ENCODE peak calls at places on chromosomes 12 and 14, in ten cellular contexts. Z is CD8-positive, alpha-beta T cell; Q is cardiac muscle cell; E is left ventricle myocardium inferior; H is fibroblast of lung; R is adrenal gland; L is uterus; J is sigmoid colon; O is mammary epithelial cell; X is heart left ventricle. U is an unnamed sample.

GRCh38 chr12:96399081-96399918 is 939 bp downstream of the CDK17 start:
- DNase-seq in Z (peak; percentile 81), Q (peak; percentile 72), E (peak; percentile 81), H (peak; percentile 55), R (peak; percentile 65), L (peak; percentile 80), J (peak; percentile 89), O (peak; percentile 61), X (peak; percentile 83), U (peak; percentile 89)

GRCh38 chr14:99234982-99235491 is 37.0 kb downstream of the BCL11B start:
- DNase-seq in Z (peak; percentile 90), Q (no peak), E (no peak), H (peak; percentile 30), R (no peak), L (no peak), J (no peak), O (no peak), X (no peak), U (no peak)

GRCh38 chr12:59660148-59660547 is 64.3 kb downstream of the SLC16A7 start:
- DNase-seq in Z (no peak), Q (no peak), E (no peak), H (no peak), R (no peak), L (no peak), J (no peak), O (no peak), X (no peak), U (no peak)

GRCh38 chr14:99808133-99808505 is 14.9 kb downstream of the EML1 start:
- DNase-seq in Z (no peak), Q (no peak), E (no peak), H (no peak), R (no peak), L (no peak), J (no peak), O (no peak), X (no peak), U (no peak)

GRCh38 chr14:59182641-59183040 is 5.8 kb upstream of the DAAM1 start:
- DNase-seq in Z (no peak), Q (no peak), E (no peak), H (no peak), R (no peak), L (no peak), J (no peak), O (no peak), X (no peak), U (no peak)

GRCh38 chr12:98754095-98754494 is 109.0 kb downstream of the APAF1 start:
- DNase-seq in Z (no peak), Q (peak; percentile 9), E (no peak), H (peak; percentile 90), R (no peak), L (no peak), J (no peak), O (peak; percentile 21), X (no peak), U (no peak)

GRCh38 chr12:56931474-56931978 is 2.7 kb downstream of the SDR9C7 start:
- DNase-seq in Z (no peak), Q (peak; percentile 92), E (no peak), H (peak; percentile 50), R (no peak), L (no peak), J (no peak), O (peak; percentile 57), X (no peak), U (no peak)

GRCh38 chr12:104549820-104550480 is 93.2 kb downstream of the CHST11 start:
- DNase-seq in Z (no peak), Q (no peak), E (no peak), H (peak; percentile 69), R (no peak), L (no peak), J (no peak), O (peak; percentile 55), X (no peak), U (no peak)

GRCh38 chr12:80269953-80270552 is 170.7 kb downstream of the OTOGL start:
- DNase-seq in Z (no peak), Q (peak; percentile 66), E (no peak), H (peak; percentile 43), R (no peak), L (no peak), J (no peak), O (peak; percentile 16), X (no peak), U (no peak)

GRCh38 chr12:89497005-89497404 is 27.6 kb downstream of the GALNT4 start:
- DNase-seq in Z (no peak), Q (peak; percentile 87), E (no peak), H (no peak), R (no peak), L (no peak), J (no peak), O (no peak), X (no peak), U (no peak)

GRCh38 chr12:49565956-49566265 is 2.0 kb downstream of the MCRS1 start:
- DNase-seq in Z (no peak), Q (no peak), E (no peak), H (no peak), R (no peak), L (no peak), J (no peak), O (no peak), X (no peak), U (no peak)

GRCh38 chr12:49562831-49563230 is 5.1 kb downstream of the MCRS1 start:
- DNase-seq in Z (no peak), Q (no peak), E (no peak), H (no peak), R (no peak), L (no peak), J (no peak), O (no peak), X (no peak), U (no peak)

GRCh38 chr12:49566361-49566760 is 1.6 kb downstream of the MCRS1 start:
- DNase-seq in Z (no peak), Q (no peak), E (no peak), H (no peak), R (no peak), L (no peak), J (no peak), O (no peak), X (peak; percentile 25), U (no peak)

GRCh38 chr12:49565119-49565955 is 2.6 kb downstream of the MCRS1 start:
- DNase-seq in Z (no peak), Q (no peak), E (peak; percentile 49), H (no peak), R (no peak), L (no peak), J (no peak), O (no peak), X (peak; percentile 74), U (no peak)

DNA sequence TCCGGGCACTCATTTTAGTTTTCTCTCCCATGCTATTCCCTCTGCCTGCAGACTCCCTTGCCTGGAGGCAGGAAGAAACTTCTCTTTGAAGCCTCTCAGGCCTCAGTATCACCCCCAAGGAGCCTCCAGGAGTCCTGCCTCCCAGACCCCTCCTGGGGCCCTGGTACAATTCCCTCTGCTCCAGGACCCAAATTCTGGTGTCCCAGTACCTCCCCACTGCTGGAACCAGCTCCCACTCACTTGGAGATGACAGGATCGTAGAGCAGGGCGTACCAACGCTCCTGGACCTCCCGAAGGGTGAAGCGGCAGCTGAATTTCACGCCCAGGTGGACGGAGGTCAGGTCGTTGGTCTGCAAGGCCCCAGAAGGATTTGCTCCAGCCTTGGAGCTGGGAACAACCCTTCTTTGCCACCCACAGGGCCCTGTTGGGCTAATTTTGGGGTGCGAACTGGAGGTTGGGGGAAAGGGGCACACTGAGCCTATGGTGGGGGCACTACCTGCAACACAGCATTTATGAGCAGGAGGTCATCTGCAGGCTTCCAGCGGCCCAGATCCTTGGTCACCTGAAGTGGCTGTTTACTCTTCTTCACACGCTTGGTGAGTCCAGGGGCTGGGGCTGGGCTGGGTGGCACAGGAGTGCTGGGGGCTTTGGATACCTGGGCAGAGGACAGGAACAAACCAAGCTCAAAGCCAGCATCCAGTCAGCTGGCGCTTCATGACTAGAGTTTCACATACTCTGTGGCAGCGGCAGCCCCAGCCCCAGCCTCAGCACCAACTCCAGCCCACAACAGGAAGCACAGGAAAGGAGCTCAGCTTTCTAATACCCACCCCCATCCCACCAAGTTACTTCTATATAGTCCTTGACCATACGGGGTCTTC is 3.5 kb downstream of the MCRS1 start:
- DNase-seq in Z (no peak), Q (no peak), E (peak; percentile 12), H (no peak), R (no peak), L (no peak), J (no peak), O (no peak), X (peak; percentile 20), U (no peak)
- H3K36me3 ChIP-seq in Z (peaks cover 23% of the 10 kb centered on the region), Q (peaks cover 28% of the 10 kb centered on the region), E (peaks cover 63% of the 10 kb centered on the region), H (peaks cover 24% of the 10 kb centered on the region), R (peaks cover 66% of the 10 kb centered on the region), L (no peaks in the 10 kb centered on the region), J (peaks cover 66% of the 10 kb centered on the region), O (peaks cover 10% of the 10 kb centered on the region), X (peaks cover 54% of the 10 kb centered on the region), U (peaks cover 59% of the 10 kb centered on the region)

GRCh38 chr14:49306152-49306751 is 279.9 kb downstream of the RPS29 start:
- DNase-seq in Z (no peak), Q (peak; percentile 27), E (no peak), H (peak; percentile 2), R (no peak), L (no peak), J (no peak), O (peak; percentile 6), X (no peak), U (no peak)
- TF ChIP-seq CTCF in Z (peak; percentile 43), Q (peak; percentile 46), E (peak; percentile 50), H (no peak), R (peak; percentile 61), L (no peak), J (no peak), O (peak; percentile 26), X (no peak), U (peak; percentile 41)

DNA sequence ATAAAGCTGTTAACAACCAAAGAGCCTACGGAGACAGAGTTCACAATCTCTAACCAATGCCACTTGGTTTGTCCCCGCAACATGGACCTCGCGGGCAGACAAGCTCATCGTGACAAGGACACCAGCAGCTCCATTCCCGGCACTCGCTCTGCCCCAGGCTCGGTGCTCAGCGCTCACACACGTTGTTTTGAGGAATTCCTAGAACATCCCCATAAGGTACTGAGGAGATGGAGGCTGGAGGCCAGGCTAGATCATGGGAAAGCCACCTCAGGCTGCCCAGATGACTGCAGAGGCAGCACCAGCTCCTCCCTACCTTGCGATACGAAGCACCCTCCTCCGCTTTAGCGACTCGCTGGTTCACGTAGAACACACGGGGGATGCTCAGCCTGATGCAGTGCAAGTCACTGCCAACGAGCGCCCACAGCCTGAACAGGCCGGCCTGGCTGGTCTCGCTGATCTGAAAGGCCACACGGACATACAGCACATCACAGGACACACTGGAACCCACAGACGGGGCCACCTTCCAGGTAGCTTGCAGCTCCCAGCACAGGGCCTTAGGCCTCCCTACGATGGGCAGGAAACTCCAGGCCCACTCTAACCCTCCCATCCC is 30.1 kb downstream of the P2RX2 start:
- DNase-seq in Z (no peak), Q (no peak), E (no peak), H (no peak), R (no peak), L (no peak), J (no peak), O (no peak), X (no peak), U (no peak)
- H3K36me3 ChIP-seq in Z (no peaks in the 10 kb centered on the region), Q (peaks cover 3% of the 10 kb centered on the region), E (peaks cover 65% of the 10 kb centered on the region), H (peaks cover 7% of the 10 kb centered on the region), R (peaks cover 23% of the 10 kb centered on the region), L (no peaks in the 10 kb centered on the region), J (peaks cover 69% of the 10 kb centered on the region), O (peaks cover 26% of the 10 kb centered on the region), X (peaks cover 65% of the 10 kb centered on the region), U (peaks cover 61% of the 10 kb centered on the region)

DNA sequence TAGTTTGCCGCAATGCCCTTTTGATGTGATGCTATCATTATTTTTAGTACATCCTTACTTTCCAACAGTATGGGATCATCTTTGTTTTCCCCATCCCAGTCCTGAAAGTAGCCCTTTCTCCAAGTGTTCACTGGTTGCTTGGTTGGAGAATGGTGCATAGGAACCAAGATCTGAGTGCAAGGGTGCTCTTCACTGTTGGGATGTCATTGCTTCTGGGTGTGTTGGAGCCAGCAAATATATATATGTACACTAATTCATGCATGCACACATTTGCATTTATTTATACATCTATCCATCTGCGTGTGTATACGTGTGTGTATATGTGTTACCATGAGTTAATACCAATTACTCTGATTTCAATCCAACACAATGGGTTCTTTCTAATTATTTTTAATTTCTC is 64.1 kb upstream of the RFLNA start:
- DNase-seq in Z (no peak), Q (no peak), E (no peak), H (no peak), R (no peak), L (no peak), J (no peak), O (no peak), X (no peak), U (no peak)
- TF ChIP-seq CTCF in Z (no peak), Q (no peak), E (no peak), H (no peak), R (no peak), L (no peak), J (no peak), O (no peak), X (no peak), U (no peak)

U was measured in lower lobe of right lung.